ENCODE peak calls at places on chromosomes 11 and 22, in four cellular contexts. L, T, Q and O are unnamed samples. For H3K27me3, the result is how much of the 10 kb centered on the place peaks cover.

GRCh38 chr11:82229346-82229745 is 504.3 kb downstream of the FAM181B start:
- DNase-seq in L (no peak), T (no peak), Q (no peak), O (no peak)

GRCh38 chr11:62001450-62002178 is 34.2 kb upstream of the FTH1 start:
- DNase-seq in L (no peak), T (no peak), Q (no peak), O (peak)

GRCh38 chr11:65718964-65719492 is 1.6 kb downstream of the RNASEH2C start:
- DNase-seq in L (no peak), T (no peak), Q (peak), O (no peak)

GRCh38 chr22:36081023-36081431 is 52.4 kb upstream of the RBFOX2 start:
- DNase-seq in L (no peak), T (no peak), Q (no peak), O (no peak)

GRCh38 chr22:44439356-44440223 is 58.4 kb downstream of the RTL6 start:
- DNase-seq in L (no peak), T (no peak), Q (no peak), O (no peak)

GRCh38 chr22:47210686-47211085 is 448.2 kb downstream of the TBC1D22A start:
- DNase-seq in L (no peak), T (no peak), Q (no peak), O (no peak)

GRCh38 chr22:35480627-35481565 is 59.7 kb upstream of the RASD2 start:
- DNase-seq in L (no peak), T (no peak), Q (no peak), O (no peak)

GRCh38 chr11:76642341-76642740 is 28.2 kb downstream of the LRRC32 start:
- DNase-seq in L (no peak), T (no peak), Q (no peak), O (no peak)

GRCh38 chr11:93017821-93018690 is 48.6 kb downstream of the MTNR1B start:
- DNase-seq in L (no peak), T (no peak), Q (no peak), O (peak)

GRCh38 chr22:23280356-23281052 is 100.2 kb downstream of the BCR start:
- DNase-seq in L (no peak), T (no peak), Q (no peak), O (no peak)

GRCh38 chr22:19244600-19245352 is 46.7 kb downstream of the CLTCL1 start:
- DNase-seq in L (no peak), T (no peak), Q (no peak), O (no peak)

GRCh38 chr11:12508151-12508740 is 130.9 kb downstream of the PARVA start:
- DNase-seq in L (no peak), T (peak), Q (no peak), O (peak)

GRCh38 chr11:116342148-116342547 is 430.6 kb downstream of the BUD13 start:
- DNase-seq in L (no peak), T (no peak), Q (no peak), O (no peak)

GRCh38 chr11:32434116-32434386 is 1.3 kb downstream of the WT1 start:
- DNase-seq in L (no peak), T (no peak), Q (no peak), O (no peak)

GRCh38 chr11:32435511-32435946 is at the start of gene WT1:
- DNase-seq in L (no peak), T (peak), Q (peak), O (peak)

GRCh38 chr11:32434387-32435151 is 770 bp downstream of the WT1 start:
- DNase-seq in L (no peak), T (no peak), Q (peak), O (peak)

GRCh38 chr11:32435947-32436750 is 810 bp upstream of the WT1 start:
- DNase-seq in L (no peak), T (no peak), Q (peak), O (peak)

DNA sequence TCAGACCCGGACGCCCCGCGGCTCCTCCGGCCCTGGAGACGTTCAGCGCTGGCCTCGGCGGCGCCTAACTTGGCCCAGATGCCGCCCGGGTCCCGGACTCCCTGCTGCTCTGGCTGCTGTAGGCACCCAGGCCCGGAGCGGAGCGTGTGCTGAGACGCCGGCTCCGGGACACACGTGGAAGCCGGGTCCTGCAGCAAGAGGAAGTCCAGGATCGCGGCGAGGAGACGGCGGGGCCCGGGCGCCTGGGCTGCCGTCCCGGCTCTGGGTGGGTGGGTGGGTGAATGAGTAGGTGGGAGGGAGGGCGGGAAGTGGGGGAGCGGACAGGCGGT is 223 bp downstream of the WT1 start:
- DNase-seq in L (no peak), T (no peak), Q (no peak), O (no peak)
- H3K4me3 ChIP-seq in L (no peak), T (peak), Q (peak), O (peak)

DNA sequence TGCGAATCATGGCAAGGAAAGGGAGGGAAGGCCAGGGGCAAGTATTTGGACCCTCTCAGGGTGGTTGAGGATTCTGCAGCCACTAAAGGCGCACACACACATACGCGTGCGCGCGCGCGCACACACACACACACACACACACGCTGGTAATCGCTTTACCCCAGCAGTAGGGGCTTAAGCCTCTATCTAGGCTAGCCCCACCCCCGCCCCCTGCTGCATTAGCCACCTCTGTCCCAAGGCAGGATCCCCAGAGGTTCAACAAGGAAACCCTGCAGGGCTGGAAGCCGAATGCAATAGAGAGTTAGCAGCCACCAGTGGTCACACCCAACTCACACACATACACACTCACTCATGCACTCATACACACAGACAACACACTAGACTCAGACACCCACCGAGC is 28.6 kb upstream of the ELFN2 start:
- DNase-seq in L (no peak), T (no peak), Q (no peak), O (no peak)
- H3K27me3 ChIP-seq in L (under half), T (half or more), Q (under half), O (under half)

GRCh38 chr11:831132-831864 is 1.5 kb upstream of the CD151 start:
- DNase-seq in L (no peak), T (no peak), Q (no peak), O (no peak)
- H3K4me3 ChIP-seq in L (no peak), T (peak), Q (peak), O (no peak)

GRCh38 chr22:22119003-22119402 is 125.6 kb upstream of the VPREB1 start:
- DNase-seq in L (no peak), T (no peak), Q (no peak), O (no peak)

GRCh38 chr22:22123118-22123959 is 121.2 kb upstream of the VPREB1 start:
- DNase-seq in L (no peak), T (no peak), Q (no peak), O (no peak)

GRCh38 chr22:22122348-22123117 is 122.1 kb upstream of the VPREB1 start:
- DNase-seq in L (no peak), T (no peak), Q (no peak), O (no peak)

GRCh38 chr22:22121445-22121844 is 123.1 kb upstream of the VPREB1 start:
- DNase-seq in L (no peak), T (no peak), Q (no peak), O (no peak)

GRCh38 chr22:22120160-22120559 is 124.4 kb upstream of the VPREB1 start:
- DNase-seq in L (no peak), T (no peak), Q (no peak), O (no peak)
- H3K27me3 ChIP-seq in L (under half), T (half or more), Q (under half), O (under half)

GRCh38 chr11:123064268-123064657 is 2.3 kb upstream of the HSPA8 start:
- DNase-seq in L (no peak), T (no peak), Q (no peak), O (no peak)
- H3K4me3 ChIP-seq in L (peak), T (peak), Q (peak), O (no peak)

GRCh38 chr11:554824-555499 is 5.6 kb downstream of the LMNTD2 start:
- DNase-seq in L (peak), T (peak), Q (peak), O (no peak)
- H3K27me3 ChIP-seq in L (under half), T (half or more), Q (under half), O (under half)